ENCODE peak calls at places on chromosomes 13 and 19, in five cellular contexts. P is activated CD8-positive, alpha-beta memory T cell treated with anti-CD3 and anti-CD28 coated beads for 1 hour; Q is effector CD4-positive, alpha-beta T cell; N is NCI-H524; J is NCI-H2029 treated with DMSO at 0.1 percent for 48 hours. Y is an unnamed sample.

GRCh38 chr13:21069561-21070004 is 8.2 kb upstream of the LATS2 start:
- DNase-seq in J (no peak), N (no peak), Q (no peak), P (no peak), Y (no peak)

GRCh38 chr19:50551713-50552187 is 16.5 kb downstream of the LRRC4B start:
- DNase-seq in N (no peak), P (no peak), Q (no peak), J (no peak), Y (no peak)

GRCh38 chr13:20191311-20191901 is 1.3 kb downstream of the GJB2 start:
- DNase-seq in P (no peak), N (no peak), J (no peak), Q (no peak), Y (no peak)

GRCh38 chr19:10454267-10454666 is 33.9 kb downstream of the PDE4A start:
- DNase-seq in N (peak), P (no peak), Q (no peak), J (no peak), Y (no peak)

GRCh38 chr19:49570997-49571676 is 9.2 kb downstream of the NOSIP start:
- DNase-seq in N (peak), J (no peak), P (no peak), Q (no peak), Y (no peak)

GRCh38 chr19:399370-399769 is 9.6 kb downstream of the C2CD4C start:
- DNase-seq in P (no peak), J (no peak), Q (no peak), N (no peak), Y (no peak)

GRCh38 chr13:68810660-68811059 is 1297.0 kb upstream of the ATXN8OS start:
- DNase-seq in Q (no peak), P (no peak), J (no peak), N (peak), Y (no peak)

GRCh38 chr13:73698859-73699258 is 435.3 kb downstream of the KLF12 start:
- DNase-seq in J (no peak), N (no peak), Q (no peak), P (no peak), Y (no peak)

GRCh38 chr19:29872224-29872731 is 60.5 kb downstream of the CCNE1 start:
- DNase-seq in Q (no peak), P (no peak), J (no peak), N (peak), Y (no peak)

GRCh38 chr19:54164369-54165068 is 5.0 kb upstream of the LENG1 start:
- DNase-seq in Q (peak), J (peak), N (no peak), P (no peak), Y (no peak)

GRCh38 chr13:36774895-36775294 is 44.1 kb upstream of the RFXAP start:
- DNase-seq in N (no peak), Q (no peak), J (no peak), P (no peak), Y (no peak)

GRCh38 chr13:90098580-90098979 is 1248.9 kb upstream of the MIR17HG start:
- DNase-seq in N (no peak), P (no peak), Q (no peak), J (no peak), Y (no peak)

GRCh38 chr19:13850910-13851753 is 25.8 kb upstream of the NANOS3 start:
- DNase-seq in J (no peak), Q (peak), N (no peak), P (no peak), Y (no peak)

GRCh38 chr19:6616011-6616410 is 25.1 kb upstream of the CD70 start:
- DNase-seq in P (no peak), J (no peak), Q (no peak), N (no peak), Y (no peak)

GRCh38 chr13:46097015-46097414 is 7.8 kb downstream of the CPB2 start:
- DNase-seq in N (no peak), Q (no peak), P (no peak), J (peak), Y (no peak)

GRCh38 chr19:47674548-47674947 is 38.7 kb upstream of the EHD2 start:
- DNase-seq in Q (no peak), N (no peak), J (no peak), P (no peak), Y (no peak)

GRCh38 chr13:112446347-112446861 is 70.2 kb downstream of the SPACA7 start:
- DNase-seq in J (no peak), P (no peak), Q (no peak), N (no peak), Y (no peak)

GRCh38 chr19:1947651-1948209 is 6.8 kb downstream of the CSNK1G2 start:
- DNase-seq in J (no peak), Q (no peak), N (no peak), P (no peak), Y (no peak)

GRCh38 chr19:38849746-38850230 is at the start of gene HNRNPL:
- DNase-seq in J (no peak), N (no peak), Q (no peak), P (peak), Y (peak)

GRCh38 chr19:47032171-47032811 is 12.7 kb downstream of the NPAS1 start:
- DNase-seq in P (no peak), Q (peak), N (peak), J (peak), Y (no peak)

GRCh38 chr19:11361037-11361770 is 6.0 kb downstream of the PLPPR2 start:
- DNase-seq in P (no peak), J (no peak), N (no peak), Q (no peak), Y (no peak)

GRCh38 chr13:20923272-20923671 is 20.7 kb upstream of the XPO4 start:
- DNase-seq in J (no peak), Q (no peak), N (no peak), P (no peak), Y (no peak)

GRCh38 chr13:48783181-48783630 is 129.5 kb downstream of the CYSLTR2 start:
- DNase-seq in J (peak), P (no peak), N (peak), Q (no peak), Y (no peak)

GRCh38 chr19:17932485-17933338 is at the start of gene CCDC124:
- DNase-seq in J (peak), N (peak), Q (peak), P (peak), Y (no peak)

GRCh38 chr13:51330741-51331140 is 8.8 kb upstream of the SERPINE3 start:
- DNase-seq in Q (no peak), J (no peak), P (no peak), N (no peak), Y (no peak)

GRCh38 chr19:38838208-38838985 is 6.8 kb upstream of the ECH1 start:
- DNase-seq in Q (no peak), J (no peak), P (no peak), N (no peak), Y (no peak)

GRCh38 chr19:28485300-28485699 is 727.7 kb downstream of the UQCRFS1 start:
- DNase-seq in N (no peak), J (no peak), P (no peak), Q (no peak), Y (no peak)

GRCh38 chr19:18007939-18008673 is at the start of gene ARRDC2:
- DNase-seq in N (peak), P (peak), J (peak), Q (peak), Y (no peak)

GRCh38 chr13:104571161-104571889 is 1505.1 kb upstream of the SLC10A2 start:
- DNase-seq in Q (no peak), N (peak), J (no peak), P (no peak), Y (no peak)

GRCh38 chr13:29884671-29885424 is 34.4 kb upstream of the UBL3 start:
- DNase-seq in J (no peak), N (no peak), Q (no peak), P (no peak), Y (no peak)

GRCh38 chr19:39661565-39661964 is 5.9 kb downstream of the LGALS16 start:
- DNase-seq in J (no peak), P (no peak), N (no peak), Q (no peak), Y (no peak)

GRCh38 chr19:47310819-47311218 is 1.2 kb downstream of the C5AR1 start:
- DNase-seq in P (no peak), J (no peak), N (peak), Q (no peak), Y (no peak)

GRCh38 chr19:53853707-53854106 is 14.0 kb upstream of the MYADM start:
- DNase-seq in Q (no peak), N (no peak), P (no peak), J (no peak), Y (no peak)

GRCh38 chr19:3357362-3357730 is 9.0 kb upstream of the NFIC start:
- DNase-seq in P (no peak), N (no peak), Q (no peak), J (no peak), Y (no peak)

GRCh38 chr19:54114340-54114826 is 1.1 kb downstream of the TFPT start:
- DNase-seq in N (no peak), J (no peak), Q (peak), P (no peak), Y (no peak)

GRCh38 chr19:49689133-49690072 is at the start of gene ADM5:
- DNase-seq in Q (no peak), N (peak), P (no peak), J (peak), Y (no peak)

GRCh38 chr19:41095703-41096102 is 7.5 kb downstream of the CYP2A13 start:
- DNase-seq in J (no peak), N (no peak), Q (no peak), P (no peak), Y (no peak)

GRCh38 chr13:25170554-25171107 is 1.5 kb downstream of the AMER2 start:
- DNase-seq in N (peak), Q (no peak), J (no peak), P (no peak), Y (no peak)